ENCODE peak calls at places on chromosomes 4 and X, in four cellular contexts. I is IMR-90, P is K562, L is endothelial cell of umbilical vein. X is an unnamed sample. For H3K9me1, the result is how much of the 10 kb centered on the place peaks cover.

GRCh38 chrX:33741807-33742206 is 390.3 kb downstream of the FAM47A start:
- DNase-seq in I (no peak), L (no peak), P (no peak), X (no peak)

GRCh38 chr4:138242076-138242829 is at the start of gene SLC7A11:
- DNase-seq in P (peak), I (peak), L (peak), X (peak)

GRCh38 chr4:1393866-1394265 is 12.4 kb downstream of the NKX1-1 start:
- DNase-seq in L (no peak), I (no peak), P (no peak), X (no peak)

GRCh38 chr4:182293836-182294235 is 50.6 kb downstream of the TENM3 start:
- DNase-seq in L (no peak), P (no peak), I (no peak), X (no peak)

GRCh38 chrX:10531927-10532326 is 88.5 kb downstream of the MID1 start:
- DNase-seq in L (no peak), I (no peak), P (no peak), X (no peak)

GRCh38 chr4:128630881-128631280 is 178.6 kb upstream of the JADE1 start:
- DNase-seq in L (no peak), P (no peak), I (peak), X (no peak)

GRCh38 chr4:153577053-153577452 is 107.0 kb upstream of the TLR2 start:
- DNase-seq in P (no peak), I (no peak), L (no peak), X (no peak)

GRCh38 chr4:53943345-53944085 is 120.9 kb downstream of the CHIC2 start:
- DNase-seq in I (peak), L (peak), P (no peak), X (no peak)

GRCh38 chr4:17448689-17449088 is 63.2 kb downstream of the QDPR start:
- DNase-seq in P (no peak), L (peak), I (peak), X (no peak)

GRCh38 chrX:16445166-16445752 is 204.7 kb upstream of the S100G start:
- DNase-seq in P (peak), I (peak), L (peak), X (no peak)

GRCh38 chrX:94942603-94943002 is 1268.6 kb downstream of the FAM133A start:
- DNase-seq in P (no peak), I (no peak), L (no peak), X (no peak)

GRCh38 chr4:55214172-55214571 is 88.8 kb upstream of the KDR start:
- DNase-seq in L (peak), P (no peak), I (no peak), X (no peak)

GRCh38 chr4:150944660-150945059 is 70.4 kb downstream of the LRBA start:
- DNase-seq in P (no peak), L (no peak), I (no peak), X (no peak)

GRCh38 chrX:120671963-120672362 is 42.1 kb upstream of the C1GALT1C1 start:
- DNase-seq in L (no peak), P (no peak), I (no peak), X (no peak)

GRCh38 chrX:18875256-18875878 is 108.5 kb downstream of the PHKA2 start:
- DNase-seq in L (no peak), I (no peak), P (no peak), X (no peak)

GRCh38 chrX:152642931-152643525 is 5.3 kb downstream of the GABRQ start:
- DNase-seq in I (no peak), L (no peak), P (no peak), X (no peak)

GRCh38 chr4:79900182-79900581 is 172.8 kb downstream of the ANTXR2 start:
- DNase-seq in L (no peak), I (no peak), P (no peak), X (no peak)

GRCh38 chr4:106767991-106768390 is 268.1 kb downstream of the DKK2 start:
- DNase-seq in L (no peak), I (no peak), P (no peak), X (no peak)

GRCh38 chr4:139975830-139976272 is 178.1 kb downstream of the MAML3 start:
- DNase-seq in P (no peak), L (peak), I (peak), X (no peak)

GRCh38 chrX:48745222-48745621 is 16.3 kb upstream of the GLOD5 start:
- DNase-seq in L (no peak), I (no peak), P (no peak), X (no peak)

GRCh38 chrX:13131511-13132137 is 87.2 kb upstream of the FAM9C start:
- DNase-seq in P (no peak), L (no peak), I (no peak), X (no peak)

GRCh38 chr4:40934671-40935070 is 184.9 kb downstream of the NSUN7 start:
- DNase-seq in L (no peak), P (no peak), I (no peak), X (no peak)

GRCh38 chr4:40238700-40239548 is 42.1 kb downstream of the RHOH start:
- DNase-seq in I (no peak), P (peak), L (no peak), X (no peak)

GRCh38 chr4:848307-848691 is 22.4 kb upstream of the CPLX1 start:
- DNase-seq in I (no peak), L (no peak), P (no peak), X (no peak)

GRCh38 chr4:41409095-41409494 is 128.9 kb upstream of the LIMCH1 start:
- DNase-seq in L (no peak), I (no peak), P (no peak), X (no peak)

GRCh38 chr4:172599554-172599953 is 569.1 kb upstream of the GALNT7 start:
- DNase-seq in L (no peak), I (no peak), P (no peak), X (no peak)
- TF ChIP-seq CTCF in L (no peak), I (no peak), P (no peak), X (no peak)

DNA sequence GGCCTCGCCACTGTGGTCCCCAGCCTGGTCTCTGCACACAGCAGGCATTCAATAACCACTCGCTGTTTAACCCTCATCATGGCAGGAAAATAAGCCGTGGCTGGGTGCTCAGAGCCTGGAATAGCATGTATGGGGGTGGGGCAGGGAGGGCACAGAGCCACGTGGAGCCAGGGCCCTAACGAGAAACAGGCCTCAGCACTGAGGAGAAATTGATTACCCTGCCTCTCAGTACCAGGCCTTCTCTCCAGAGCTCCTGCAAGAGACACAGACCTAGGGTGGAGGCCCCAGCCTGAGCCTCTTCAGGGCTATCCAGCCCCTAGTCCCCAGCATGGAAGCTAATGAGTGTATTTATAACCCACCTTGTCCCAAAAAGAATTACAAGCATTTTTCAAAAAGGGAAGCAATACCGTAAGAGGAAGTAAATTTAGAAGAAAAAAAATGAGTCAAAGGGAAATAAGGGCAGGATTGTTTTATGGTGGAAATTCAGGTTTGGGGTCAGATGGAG is 102.1 kb upstream of the RBPJ start:
- DNase-seq in P (no peak), L (no peak), I (no peak), X (no peak)
- H3K9me1 ChIP-seq in P (under half), L (under half), I (under half), X (under half)

GRCh38 chrX:2587146-2587545 is 86.4 kb upstream of the DHRSX start:
- DNase-seq in I (no peak), L (no peak), P (no peak), X (no peak)
- TF ChIP-seq CTCF in I (no peak), L (no peak), P (no peak), X (no peak)

DNA sequence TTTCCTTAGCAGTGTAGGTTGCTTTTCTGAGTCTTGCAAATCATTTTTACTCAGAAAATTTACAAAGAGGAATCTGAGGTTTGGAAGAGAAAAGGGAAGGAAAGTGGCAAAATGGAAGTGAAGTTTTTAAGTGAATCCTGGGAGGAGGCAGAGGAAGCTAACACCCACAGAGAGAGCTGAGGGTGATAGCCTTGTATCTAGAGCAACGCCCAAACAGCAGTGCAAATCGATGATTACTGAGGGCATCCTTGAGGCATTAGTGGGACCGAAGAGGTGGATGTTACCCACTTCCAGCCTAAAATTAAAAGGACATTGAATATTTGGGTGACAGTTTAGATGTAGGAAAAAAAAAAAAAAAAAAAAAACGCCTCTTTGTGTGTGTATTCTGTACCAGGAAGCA is 31.8 kb downstream of the KLF3 start:
- DNase-seq in L (no peak), P (no peak), I (no peak), X (no peak)
- H3K9me1 ChIP-seq in L (under half), P (under half), I (under half), X (under half)

DNA sequence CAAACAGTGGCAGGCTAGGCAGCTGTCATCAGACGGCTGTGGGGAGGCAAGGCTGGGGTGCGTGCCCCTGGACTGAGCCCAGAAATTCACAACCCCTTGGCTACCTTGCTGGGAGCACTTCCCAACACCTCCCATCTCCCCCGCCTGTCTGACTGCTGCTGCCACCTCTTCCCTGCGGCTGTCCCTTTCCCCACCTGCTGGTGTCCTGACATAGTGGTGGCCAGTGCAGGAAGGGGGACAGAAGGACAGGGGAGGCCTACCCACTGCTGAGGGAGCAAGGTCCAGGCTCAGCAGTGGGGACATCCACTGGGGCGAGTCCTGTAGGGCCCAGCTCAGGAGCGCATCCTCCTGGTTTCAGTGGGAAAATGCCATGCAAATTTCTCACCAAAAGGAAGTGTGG is 3.4 kb downstream of the ABCD1 start:
- DNase-seq in P (no peak), L (no peak), I (no peak), X (no peak)
- TF ChIP-seq CTCF in P (peak), L (no peak), I (no peak), X (no peak)

X was measured in keratinocyte.